ENCODE peak calls at places on chromosomes 3 and 15, in eight cellular contexts. T is cardiac muscle cell, R is heart left ventricle, C is mammary epithelial cell, F is tibial artery, G is transverse colon, Z is adrenal gland, O is breast epithelium. W is an unnamed sample.

GRCh38 chr3:28328188-28329151 is 20.1 kb upstream of the ZCWPW2 start:
- DNase-seq in T (peak; percentile 51), R (no peak), C (no peak), F (no peak), G (no peak), Z (no peak), O (no peak), W (peak; percentile 50)

GRCh38 chr15:74793135-74794028 is 11.5 kb downstream of the CSK start:
- DNase-seq in T (no peak), R (no peak), C (no peak), F (no peak), G (peak; percentile 59), Z (no peak), O (no peak), W (peak; percentile 62)

GRCh38 chr3:133756716-133757694 is 10.8 kb downstream of the TF start:
- DNase-seq in T (no peak), R (no peak), C (peak; percentile 55), F (no peak), G (no peak), Z (no peak), O (no peak), W (no peak)

GRCh38 chr3:195558602-195559001 is 15.5 kb upstream of the PPP1R2 start:
- DNase-seq in T (peak; percentile 63), R (no peak), C (peak; percentile 38), F (no peak), G (peak; percentile 47), Z (no peak), O (no peak), W (peak; percentile 60)

GRCh38 chr3:2156244-2156847 is 57.7 kb downstream of the CNTN4 start:
- DNase-seq in T (peak; percentile 67), R (no peak), C (no peak), F (no peak), G (peak; percentile 11), Z (peak; percentile 8), O (no peak), W (no peak)

GRCh38 chr15:61681676-61682075 is 378.6 kb downstream of the VPS13C start:
- DNase-seq in T (no peak), R (no peak), C (peak; percentile 16), F (no peak), G (no peak), Z (no peak), O (no peak), W (no peak)

GRCh38 chr3:173342679-173343078 is 54.9 kb upstream of the NLGN1 start:
- DNase-seq in T (no peak), R (no peak), C (no peak), F (no peak), G (no peak), Z (no peak), O (no peak), W (no peak)

GRCh38 chr3:15309662-15310335 is 22.6 kb downstream of the SH3BP5 start:
- DNase-seq in T (no peak), R (no peak), C (peak; percentile 35), F (no peak), G (no peak), Z (no peak), O (no peak), W (no peak)

GRCh38 chr3:10725846-10726245 is 90.2 kb upstream of the SLC6A11 start:
- DNase-seq in T (no peak), R (no peak), C (no peak), F (no peak), G (no peak), Z (no peak), O (no peak), W (no peak)

GRCh38 chr3:175107231-175107630 is 248.1 kb downstream of the NAALADL2 start:
- DNase-seq in T (no peak), R (no peak), C (no peak), F (no peak), G (no peak), Z (no peak), O (no peak), W (no peak)

GRCh38 chr3:37761583-37761982 is 100.1 kb upstream of the CTDSPL start:
- DNase-seq in T (no peak), R (no peak), C (no peak), F (no peak), G (no peak), Z (no peak), O (no peak), W (no peak)

GRCh38 chr3:37762286-37762685 is 99.4 kb upstream of the CTDSPL start:
- DNase-seq in T (no peak), R (no peak), C (no peak), F (no peak), G (no peak), Z (no peak), O (no peak), W (no peak)

GRCh38 chr3:37761043-37761442 is 100.6 kb upstream of the CTDSPL start:
- DNase-seq in T (no peak), R (no peak), C (no peak), F (no peak), G (no peak), Z (no peak), O (no peak), W (no peak)

GRCh38 chr3:37763338-37763737 is 98.3 kb upstream of the CTDSPL start:
- DNase-seq in T (no peak), R (no peak), C (no peak), F (no peak), G (no peak), Z (no peak), O (no peak), W (no peak)

GRCh38 chr3:37762698-37763097 is 99.0 kb upstream of the CTDSPL start:
- DNase-seq in T (peak; percentile 65), R (no peak), C (no peak), F (no peak), G (no peak), Z (peak; percentile 46), O (no peak), W (no peak)
- H3K27ac ChIP-seq in T (peak overlapping the region; percentile 55), R (peak overlapping the region; percentile 41), C (no peak overlapping the region), F (peak overlapping the region; percentile 15), G (peak overlapping the region; percentile 0), Z (no peak overlapping the region), O (no peak overlapping the region), W (no peak overlapping the region)

DNA sequence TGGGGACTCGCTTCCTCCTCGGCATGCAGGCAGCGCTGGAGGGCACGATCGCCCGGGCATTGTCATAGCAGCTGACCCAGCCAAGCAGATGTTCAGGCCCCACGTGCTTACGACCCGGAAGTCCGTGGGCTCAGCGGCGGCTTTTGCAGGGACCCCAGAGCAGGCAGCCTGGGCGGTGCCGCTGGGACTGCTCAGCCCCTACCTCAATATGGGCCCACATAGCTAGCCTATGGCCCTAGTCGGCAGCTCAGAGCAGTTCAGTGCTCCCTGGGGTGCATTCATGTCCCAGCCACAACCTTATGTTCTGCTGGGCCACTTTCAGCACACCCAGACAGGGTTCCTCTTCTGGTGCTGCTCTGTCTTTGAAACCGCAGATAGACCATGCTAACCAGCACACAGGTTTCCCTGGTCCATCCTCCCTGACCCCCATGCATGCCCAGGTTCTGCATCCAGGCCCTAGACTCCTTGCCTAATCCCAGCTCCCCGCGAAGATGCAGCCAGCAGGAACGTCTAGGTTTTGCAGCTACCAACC is 10.4 kb upstream of the EIF4A2 start:
- DNase-seq in T (no peak), R (peak; percentile 69), C (no peak), F (peak; percentile 78), G (peak; percentile 79), Z (peak; percentile 71), O (peak; percentile 47), W (peak; percentile 31)
- H3K4me3 ChIP-seq in T (no peak overlapping the region), R (peak overlapping the region; percentile 41), C (no peak overlapping the region), F (peak overlapping the region; percentile 58), G (peak overlapping the region; percentile 44), Z (peak overlapping the region; percentile 1), O (peak overlapping the region; percentile 71), W (peak overlapping the region; percentile 58)

GRCh38 chr3:120875507-120875906 is 32.5 kb upstream of the STXBP5L start:
- DNase-seq in T (no peak), R (no peak), C (no peak), F (no peak), G (no peak), Z (no peak), O (no peak), W (no peak)

GRCh38 chr3:120879401-120879800 is 28.6 kb upstream of the STXBP5L start:
- DNase-seq in T (no peak), R (no peak), C (no peak), F (no peak), G (no peak), Z (no peak), O (no peak), W (no peak)

GRCh38 chr3:120875989-120876388 is 32.0 kb upstream of the STXBP5L start:
- DNase-seq in T (no peak), R (no peak), C (no peak), F (no peak), G (no peak), Z (no peak), O (no peak), W (no peak)
- H3K4me1 ChIP-seq in T (no peaks in the 10 kb centered on the region), R (no peaks in the 10 kb centered on the region), C (no peaks in the 10 kb centered on the region), F (no peaks in the 10 kb centered on the region), G (no peaks in the 10 kb centered on the region), Z (no peaks in the 10 kb centered on the region), O (no peaks in the 10 kb centered on the region), W (no peaks in the 10 kb centered on the region)

DNA sequence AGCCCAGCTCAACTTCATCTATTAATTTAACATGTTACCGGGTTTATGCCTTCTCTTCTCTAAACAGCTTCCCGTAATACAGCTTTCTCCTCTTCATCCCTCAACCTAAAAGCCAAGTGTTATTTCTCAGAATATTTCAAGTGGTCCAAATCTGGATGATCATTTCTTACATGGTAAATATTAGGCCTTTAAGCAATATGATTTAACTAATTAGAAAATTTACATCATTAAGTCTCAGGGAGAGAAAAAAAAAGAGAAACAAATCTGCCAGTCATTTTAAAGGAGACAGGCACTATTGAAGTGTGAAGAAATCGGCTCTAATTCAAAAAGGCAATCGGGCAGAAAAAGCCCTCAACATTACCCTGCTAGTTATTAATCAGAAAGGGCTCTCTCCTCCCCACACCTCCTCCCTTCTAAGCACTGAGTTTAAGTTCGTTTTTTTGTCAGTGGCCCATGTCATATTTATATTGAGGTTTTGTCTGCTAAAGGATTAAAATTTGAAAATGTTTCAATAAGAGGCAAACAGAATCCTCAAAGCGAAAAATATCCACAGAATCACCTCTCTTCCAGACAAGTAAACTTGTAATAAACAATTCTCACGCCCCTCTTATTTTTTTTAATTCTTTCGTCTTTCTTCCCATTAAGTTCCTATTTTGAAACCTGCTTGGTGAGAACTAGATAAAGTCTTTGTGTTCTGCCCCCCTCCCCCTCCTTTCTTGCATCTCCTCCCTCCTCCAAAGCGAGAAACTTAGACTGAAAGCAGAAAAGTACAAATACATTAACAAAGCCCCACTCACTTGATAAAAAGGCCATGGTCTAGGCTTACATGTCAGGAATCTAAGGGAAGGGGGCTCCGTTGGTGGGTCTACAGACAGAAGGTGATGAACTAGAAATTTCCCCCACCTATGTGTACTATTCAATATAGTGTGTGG is 215.7 kb downstream of the MEIS2 start:
- DNase-seq in T (no peak), R (no peak), C (no peak), F (no peak), G (no peak), Z (no peak), O (no peak), W (no peak)
- H3K27ac ChIP-seq in T (peak overlapping the region; percentile 85), R (no peak overlapping the region), C (no peak overlapping the region), F (no peak overlapping the region), G (peak overlapping the region; percentile 83), Z (no peak overlapping the region), O (no peak overlapping the region), W (no peak overlapping the region)

W was measured in naive thymus-derived CD4-positive, alpha-beta T cell.